ENCODE peak calls at places on chromosomes 13 and 19, in eight cellular contexts. N is NT2/D1, U is tibial artery, V is tibial nerve, J is astrocyte of the spinal cord, S is thyroid gland, R is HCT116, Q is SK-N-SH. L is an unnamed sample.

GRCh38 chr13:49341941-49342340 is 94.2 kb downstream of the CDADC1 start:
- DNase-seq in V (no peak), Q (no peak), N (no peak), J (no peak), R (no peak), S (no peak), U (no peak), L (no peak)

GRCh38 chr19:47036233-47036651 is 12.2 kb downstream of the TMEM160 start:
- DNase-seq in U (no peak), R (no peak), Q (no peak), J (no peak), N (no peak), V (no peak), S (peak), L (no peak)

GRCh38 chr19:49224856-49225255 is 67.3 kb downstream of the TRPM4 start:
- DNase-seq in Q (peak), J (peak), V (no peak), N (no peak), U (no peak), R (peak), S (peak), L (peak)

GRCh38 chr19:8308891-8309291 is 733 bp upstream of the CD320 start:
- DNase-seq in Q (no peak), S (no peak), J (no peak), N (no peak), U (peak), V (no peak), R (no peak), L (peak)

GRCh38 chr13:76048675-76049396 is 412.7 kb downstream of the LMO7 start:
- DNase-seq in Q (no peak), N (no peak), R (no peak), J (no peak), S (no peak), V (no peak), U (no peak), L (no peak)

GRCh38 chr13:108220042-108220441 is 1.9 kb downstream of the ABHD13 start:
- DNase-seq in S (peak), R (peak), U (no peak), Q (no peak), J (no peak), N (no peak), V (no peak), L (no peak)

GRCh38 chr13:41019027-41019487 is at the start of gene ELF1:
- DNase-seq in V (peak), Q (no peak), J (peak), N (no peak), S (peak), U (no peak), R (peak), L (no peak)

GRCh38 chr13:26646603-26647002 is 89.1 kb downstream of the WASF3 start:
- DNase-seq in V (no peak), S (peak), U (no peak), Q (no peak), N (peak), J (no peak), R (no peak), L (no peak)

GRCh38 chr13:45989607-45990006 is 62.9 kb downstream of the ZC3H13 start:
- DNase-seq in S (no peak), V (no peak), Q (no peak), R (no peak), N (no peak), U (no peak), J (peak), L (no peak)

GRCh38 chr13:50230365-50230978 is 215.2 kb downstream of the KCNRG start:
- DNase-seq in Q (no peak), N (no peak), S (no peak), R (no peak), J (peak), U (no peak), V (no peak), L (no peak)

GRCh38 chr13:74325106-74325505 is 190.9 kb upstream of the KLF12 start:
- DNase-seq in R (no peak), J (peak), S (peak), V (peak), N (no peak), Q (peak), U (no peak), L (no peak)

GRCh38 chr19:47438793-47439220 is 19.5 kb upstream of the MEIS3 start:
- DNase-seq in V (no peak), J (no peak), S (no peak), R (no peak), Q (no peak), N (no peak), U (no peak), L (no peak)

GRCh38 chr19:6521718-6522646 is 8.8 kb upstream of the TNFSF9 start:
- DNase-seq in R (no peak), V (no peak), S (no peak), Q (no peak), J (no peak), U (no peak), N (no peak), L (no peak)

GRCh38 chr19:8607386-8607785 is 3.1 kb downstream of the ADAMTS10 start:
- DNase-seq in N (no peak), U (peak), J (peak), S (no peak), V (no peak), R (no peak), Q (no peak), L (no peak)

GRCh38 chr19:55095260-55096060 is 19.8 kb downstream of the EPS8L1 start:
- DNase-seq in N (no peak), V (no peak), U (no peak), Q (no peak), R (no peak), J (no peak), S (no peak), L (no peak)

GRCh38 chr13:32261567-32261966 is 53.6 kb downstream of the ZAR1L start:
- DNase-seq in J (peak), R (no peak), N (no peak), S (peak), U (peak), V (peak), Q (peak), L (peak)

GRCh38 chr19:44745386-44745831 is 3.1 kb upstream of the BCL3 start:
- DNase-seq in S (peak), V (peak), Q (no peak), N (no peak), R (peak), U (peak), J (peak), L (no peak)

GRCh38 chr19:51691122-51692064 is 1.7 kb upstream of the SPACA6 start:
- DNase-seq in N (peak), R (no peak), Q (peak), U (no peak), J (peak), S (no peak), V (no peak), L (no peak)

GRCh38 chr13:99035715-99036114 is 57.9 kb upstream of the DOCK9 start:
- DNase-seq in Q (no peak), R (no peak), V (no peak), S (no peak), U (no peak), J (no peak), N (no peak), L (no peak)

GRCh38 chr19:2328401-2329161 is at the start of the genes LSM7 and SPPL2B:
- DNase-seq in V (peak), Q (peak), S (peak), J (peak), R (peak), U (peak), N (peak), L (peak)

GRCh38 chr13:61935710-61936109 is 520.1 kb upstream of the PCDH20 start:
- DNase-seq in J (no peak), U (no peak), R (no peak), V (no peak), N (no peak), S (no peak), Q (no peak), L (no peak)

GRCh38 chr19:52648336-52648990 is 10.3 kb upstream of the ZNF83 start:
- DNase-seq in N (no peak), V (no peak), J (peak), U (no peak), S (no peak), R (no peak), Q (no peak), L (no peak)

GRCh38 chr19:15373644-15374043 is 5.9 kb downstream of the AKAP8 start:
- DNase-seq in V (no peak), S (no peak), J (no peak), R (no peak), N (no peak), Q (peak), U (no peak), L (no peak)

GRCh38 chr19:15372891-15373301 is 6.7 kb downstream of the AKAP8 start:
- DNase-seq in J (no peak), R (no peak), U (no peak), V (no peak), Q (peak), S (no peak), N (no peak), L (no peak)

GRCh38 chr19:15374796-15375440 is 4.7 kb downstream of the AKAP8 start:
- DNase-seq in N (no peak), J (no peak), V (no peak), S (peak), U (peak), Q (peak), R (no peak), L (no peak)

GRCh38 chr19:15372470-15372869 is 7.1 kb downstream of the AKAP8 start:
- DNase-seq in J (no peak), U (no peak), R (no peak), V (no peak), N (no peak), S (no peak), Q (no peak), L (no peak)

GRCh38 chr19:15374105-15374651 is 5.4 kb downstream of the AKAP8 start:
- DNase-seq in J (no peak), N (no peak), U (no peak), V (no peak), Q (peak), S (no peak), R (no peak), L (no peak)
- H3K4me3 ChIP-seq in J (no peak), N (no peak), U (peak), V (no peak), Q (no peak), S (no peak), R (no peak), L (no peak)

DNA sequence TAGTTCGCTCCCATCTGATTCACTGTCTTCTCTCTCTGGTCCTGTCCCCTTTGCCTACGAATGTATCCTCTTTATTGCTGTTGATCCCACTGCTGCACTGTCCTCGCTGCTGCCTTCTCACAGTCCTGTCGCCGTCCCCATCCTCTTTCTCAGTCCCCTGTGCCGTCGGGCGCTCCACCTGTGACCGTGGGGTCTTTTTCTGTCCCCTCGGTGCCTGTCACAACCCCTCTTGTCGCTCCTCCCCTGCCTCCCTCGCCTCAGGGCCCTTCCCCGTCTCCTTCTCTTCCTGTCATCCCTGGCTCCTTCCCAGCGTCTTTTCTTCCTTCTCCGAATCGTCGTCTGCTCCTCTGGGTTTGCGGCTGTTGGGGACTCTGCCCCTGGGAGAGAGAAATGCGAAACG is 32.3 kb downstream of the SYT3 start:
- DNase-seq in U (no peak), Q (no peak), R (no peak), N (no peak), J (no peak), S (no peak), V (no peak), L (no peak)
- H3K4me3 ChIP-seq in U (no peak), Q (peak), R (no peak), N (peak), J (no peak), S (no peak), V (no peak), L (peak)

GRCh38 chr13:92012787-92013186 is 614.4 kb downstream of the GPC5 start:
- DNase-seq in J (no peak), Q (no peak), S (no peak), N (no peak), R (no peak), V (no peak), U (no peak), L (no peak)
- H3K4me3 ChIP-seq in J (no peak), Q (no peak), S (no peak), N (no peak), R (no peak), V (no peak), U (no peak), L (no peak)

DNA sequence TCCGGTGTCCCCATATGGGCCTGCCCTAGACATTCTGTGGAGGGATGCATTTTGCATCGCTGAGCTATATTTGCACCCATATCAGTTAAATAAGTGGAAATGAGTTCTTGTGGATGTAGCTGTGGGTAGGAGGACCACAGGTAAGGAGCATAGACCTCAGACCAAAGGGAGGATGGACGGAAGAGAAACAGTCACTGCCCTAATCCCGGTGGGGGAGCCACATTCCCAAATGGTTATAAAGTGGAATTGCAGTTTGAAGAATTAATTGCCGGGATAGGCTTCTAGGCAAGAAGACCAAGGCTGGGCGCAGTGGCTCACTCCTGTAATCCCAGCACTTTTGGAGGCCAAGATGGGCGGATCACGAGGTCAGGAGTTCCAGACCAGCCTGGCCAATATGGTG is 1.8 kb downstream of the SDHAF1 start:
- DNase-seq in R (no peak), U (no peak), J (no peak), Q (no peak), S (no peak), V (no peak), N (no peak), L (no peak)
- H3K4me3 ChIP-seq in R (peak), U (no peak), J (no peak), Q (peak), S (no peak), V (no peak), N (no peak), L (no peak)

DNA sequence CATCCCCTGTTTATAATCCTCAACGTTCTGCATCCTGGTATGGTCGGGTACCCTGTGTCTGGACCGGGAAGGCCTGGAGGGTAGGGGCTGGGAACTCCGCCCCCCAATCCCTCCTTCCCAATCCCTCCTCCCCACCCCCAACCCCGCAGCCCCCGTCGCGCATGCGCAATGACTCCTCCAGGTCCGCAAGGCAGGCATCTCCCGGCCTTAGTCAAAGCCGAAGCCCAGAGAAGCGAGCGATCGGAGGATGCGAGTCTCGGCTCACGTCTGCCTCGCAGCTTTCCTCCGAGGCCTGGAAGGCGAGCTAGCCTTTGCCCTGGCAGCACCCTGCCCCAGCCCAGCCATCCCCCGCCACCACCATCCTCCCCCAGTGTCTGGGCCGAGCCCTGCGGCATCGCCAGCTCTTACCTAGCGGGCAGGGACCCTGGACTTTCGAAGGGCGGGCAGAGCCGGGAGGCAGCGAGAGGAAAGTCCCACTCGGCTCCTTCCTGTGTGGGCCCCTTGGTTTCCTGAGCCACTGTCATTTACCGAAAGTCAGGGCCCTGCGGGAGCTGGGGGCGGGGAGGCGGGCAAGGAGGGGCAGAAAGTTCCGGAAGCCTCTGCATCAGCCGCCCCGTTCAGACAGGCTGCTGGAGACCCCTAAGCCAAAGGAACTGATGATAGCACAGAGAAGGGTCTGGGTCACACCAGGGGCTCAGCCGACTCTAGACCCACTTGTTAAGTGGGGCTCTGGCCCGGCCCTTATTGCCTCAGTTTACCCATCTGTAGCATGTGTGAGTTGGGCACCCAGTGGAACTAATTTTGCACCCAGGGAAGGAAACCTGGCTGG is at the start of gene JAK3:
- DNase-seq in U (no peak), V (no peak), R (no peak), S (no peak), N (no peak), J (peak), Q (peak), L (peak)
- H3K4me3 ChIP-seq in U (peak), V (peak), R (no peak), S (no peak), N (peak), J (peak), Q (no peak), L (peak)

GRCh38 chr13:102774210-102774560 is 599 bp upstream of the TEX30 start:
- DNase-seq in U (no peak), J (no peak), Q (no peak), R (no peak), N (no peak), V (no peak), S (no peak), L (no peak)
- H3K4me3 ChIP-seq in U (peak), J (peak), Q (peak), R (peak), N (peak), V (peak), S (no peak), L (peak)

GRCh38 chr19:596263-596655 is 6.6 kb downstream of the HCN2 start:
- DNase-seq in J (no peak), V (no peak), U (no peak), S (no peak), R (no peak), Q (peak), N (no peak), L (no peak)

GRCh38 chr19:593505-593904 is 3.8 kb downstream of the HCN2 start:
- DNase-seq in V (no peak), S (no peak), Q (no peak), J (no peak), R (no peak), N (no peak), U (no peak), L (no peak)

GRCh38 chr19:594265-594870 is 4.7 kb downstream of the HCN2 start:
- DNase-seq in V (no peak), Q (no peak), J (no peak), N (no peak), U (no peak), R (no peak), S (no peak), L (no peak)

GRCh38 chr19:597406-598315 is 8.0 kb downstream of the HCN2 start:
- DNase-seq in V (no peak), U (no peak), Q (no peak), R (peak), S (no peak), J (no peak), N (no peak), L (no peak)

GRCh38 chr19:595326-596262 is 5.9 kb downstream of the HCN2 start:
- DNase-seq in J (no peak), R (no peak), Q (no peak), V (no peak), U (no peak), N (no peak), S (no peak), L (no peak)
- H3K4me3 ChIP-seq in J (no peak), R (no peak), Q (no peak), V (no peak), U (no peak), N (no peak), S (no peak), L (no peak)

GRCh38 chr19:4609878-4610511 is 29.3 kb upstream of the TNFAIP8L1 start:
- DNase-seq in V (no peak), R (no peak), J (no peak), N (no peak), U (no peak), S (peak), Q (peak), L (no peak)
- H3K4me3 ChIP-seq in V (no peak), R (no peak), J (no peak), N (no peak), U (no peak), S (no peak), Q (no peak), L (no peak)